ENCODE peak calls at places on chromosomes 6 and 20, in ten cellular contexts. Z, F, X, S, O, A, E, T, Y and R are unnamed samples.

GRCh38 chr20:46509523-46509922 is 3.8 kb downstream of the ZNF334 start:
- DNase-seq in Z (no peak), F (no peak), X (no peak), S (no peak), O (no peak), A (no peak), E (no peak), T (no peak), Y (no peak), R (no peak)

GRCh38 chr6:127484207-127484858 is 25.1 kb upstream of the KIAA0408 start:
- DNase-seq in Z (peak; percentile 65), F (no peak), X (peak; percentile 80), S (no peak), O (no peak), A (peak; percentile 82), E (no peak), T (peak; percentile 50), Y (no peak), R (no peak)

GRCh38 chr6:28537065-28537464 is 11.4 kb downstream of the GPX5 start:
- DNase-seq in Z (no peak), F (no peak), X (no peak), S (no peak), O (no peak), A (no peak), E (no peak), T (peak; percentile 31), Y (no peak), R (no peak)

GRCh38 chr6:15299430-15300131 is 53.7 kb downstream of the JARID2 start:
- DNase-seq in Z (no peak), F (no peak), X (peak; percentile 73), S (peak; percentile 36), O (no peak), A (peak; percentile 54), E (peak; percentile 56), T (peak; percentile 74), Y (peak; percentile 31), R (peak; percentile 32)

GRCh38 chr6:109118955-109119354 is 23.6 kb downstream of the CEP57L1 start:
- DNase-seq in Z (no peak), F (no peak), X (no peak), S (no peak), O (peak; percentile 53), A (no peak), E (no peak), T (no peak), Y (no peak), R (no peak)

GRCh38 chr6:42226251-42227143 is 8.8 kb upstream of the MRPS10 start:
- DNase-seq in Z (peak; percentile 89), F (no peak), X (no peak), S (no peak), O (no peak), A (peak; percentile 71), E (no peak), T (peak; percentile 47), Y (no peak), R (no peak)

GRCh38 chr6:95815389-95816056 is 200.3 kb upstream of the FUT9 start:
- DNase-seq in Z (no peak), F (no peak), X (no peak), S (no peak), O (no peak), A (no peak), E (no peak), T (no peak), Y (no peak), R (no peak)

GRCh38 chr6:26514984-26515383 is 14.9 kb downstream of the BTN1A1 start:
- DNase-seq in Z (peak; percentile 36), F (no peak), X (no peak), S (no peak), O (no peak), A (no peak), E (no peak), T (no peak), Y (no peak), R (no peak)

GRCh38 chr6:137823826-137824501 is 43.1 kb upstream of the TNFAIP3 start:
- DNase-seq in Z (peak; percentile 99), F (peak; percentile 18), X (no peak), S (peak; percentile 45), O (peak; percentile 63), A (peak; percentile 49), E (no peak), T (peak; percentile 93), Y (peak; percentile 34), R (peak; percentile 50)

GRCh38 chr20:47276856-47277541 is 79.5 kb downstream of the ZMYND8 start:
- DNase-seq in Z (peak; percentile 52), F (no peak), X (no peak), S (peak; percentile 65), O (peak; percentile 42), A (peak; percentile 35), E (no peak), T (peak; percentile 80), Y (peak; percentile 49), R (no peak)

GRCh38 chr6:38603492-38603891 is 36.2 kb downstream of the BTBD9 start:
- DNase-seq in Z (no peak), F (no peak), X (no peak), S (no peak), O (no peak), A (no peak), E (no peak), T (no peak), Y (no peak), R (no peak)

GRCh38 chr20:16256981-16257380 is 316.3 kb downstream of the KIF16B start:
- DNase-seq in Z (no peak), F (no peak), X (no peak), S (no peak), O (no peak), A (no peak), E (no peak), T (no peak), Y (no peak), R (no peak)

GRCh38 chr6:136952714-136953260 is 30.7 kb downstream of the SLC35D3 start:
- DNase-seq in Z (no peak), F (no peak), X (no peak), S (no peak), O (peak; percentile 96), A (no peak), E (no peak), T (no peak), Y (no peak), R (no peak)

GRCh38 chr6:82408952-82409421 is 45.4 kb downstream of the TPBG start:
- DNase-seq in Z (peak; percentile 77), F (no peak), X (no peak), S (no peak), O (no peak), A (peak; percentile 86), E (no peak), T (peak; percentile 93), Y (no peak), R (no peak)

GRCh38 chr20:48711696-48712464 is 115.9 kb downstream of the PREX1 start:
- DNase-seq in Z (no peak), F (no peak), X (no peak), S (no peak), O (no peak), A (no peak), E (no peak), T (no peak), Y (no peak), R (no peak)

GRCh38 chr6:146862508-146862919 is 263.7 kb downstream of the ADGB start:
- DNase-seq in Z (no peak), F (no peak), X (no peak), S (no peak), O (no peak), A (no peak), E (no peak), T (no peak), Y (no peak), R (no peak)

GRCh38 chr6:8481727-8482126 is 46.4 kb upstream of the SLC35B3 start:
- DNase-seq in Z (peak; percentile 3), F (no peak), X (peak; percentile 20), S (no peak), O (no peak), A (no peak), E (no peak), T (peak; percentile 10), Y (no peak), R (no peak)

GRCh38 chr6:34573567-34574183 is 17.5 kb upstream of the SPDEF start:
- DNase-seq in Z (no peak), F (no peak), X (no peak), S (no peak), O (no peak), A (no peak), E (peak; percentile 32), T (no peak), Y (no peak), R (no peak)

GRCh38 chr20:11158146-11158545 is 484.3 kb upstream of the JAG1 start:
- DNase-seq in Z (no peak), F (no peak), X (no peak), S (no peak), O (no peak), A (no peak), E (no peak), T (no peak), Y (no peak), R (no peak)

GRCh38 chr20:24816431-24816830 is 132.6 kb upstream of the CST7 start:
- DNase-seq in Z (no peak), F (no peak), X (no peak), S (no peak), O (no peak), A (no peak), E (no peak), T (no peak), Y (no peak), R (no peak)

GRCh38 chr6:70274338-70274737 is 28.5 kb downstream of the COL9A1 start:
- DNase-seq in Z (no peak), F (no peak), X (no peak), S (no peak), O (no peak), A (no peak), E (no peak), T (no peak), Y (no peak), R (no peak)

GRCh38 chr6:112337209-112337638 is 9.9 kb upstream of the RFPL4B start:
- DNase-seq in Z (peak; percentile 81), F (no peak), X (no peak), S (peak; percentile 71), O (peak; percentile 82), A (peak; percentile 79), E (no peak), T (peak; percentile 79), Y (peak; percentile 22), R (no peak)

GRCh38 chr6:160192840-160193239 is 65.8 kb downstream of the SLC22A2 start:
- DNase-seq in Z (no peak), F (no peak), X (no peak), S (no peak), O (no peak), A (no peak), E (no peak), T (no peak), Y (no peak), R (no peak)

GRCh38 chr6:144259988-144260387 is 25.1 kb upstream of the UTRN start:
- DNase-seq in Z (peak; percentile 3), F (no peak), X (no peak), S (no peak), O (no peak), A (no peak), E (no peak), T (no peak), Y (no peak), R (no peak)

GRCh38 chr20:32364554-32365208 is 6.5 kb downstream of the ASXL1 start:
- DNase-seq in Z (no peak), F (no peak), X (no peak), S (no peak), O (no peak), A (no peak), E (no peak), T (no peak), Y (no peak), R (no peak)

GRCh38 chr6:143691155-143691554 is 13.4 kb downstream of the PHACTR2 start:
- DNase-seq in Z (no peak), F (no peak), X (no peak), S (no peak), O (no peak), A (no peak), E (no peak), T (no peak), Y (no peak), R (no peak)

GRCh38 chr20:24634855-24635254 is 165.4 kb downstream of the SYNDIG1 start:
- DNase-seq in Z (peak; percentile 90), F (no peak), X (no peak), S (no peak), O (peak; percentile 6), A (no peak), E (no peak), T (peak; percentile 79), Y (no peak), R (no peak)

GRCh38 chr6:31776961-31777666 is at the start of gene VWA7:
- DNase-seq in Z (peak; percentile 66), F (peak; percentile 47), X (peak; percentile 93), S (peak; percentile 84), O (peak; percentile 77), A (peak; percentile 54), E (peak; percentile 83), T (peak; percentile 97), Y (peak; percentile 89), R (peak; percentile 25)